ENCODE peak calls at places on chromosome 2, in ten cellular contexts. S is epithelial cell of esophagus, K is transverse colon, E is tibial nerve, G is A549, N is astrocyte of the spinal cord, A is RWPE1, I is WTC11, D is MCF 10A, T is colonic mucosa. C is an unnamed sample.
A peak's percentile ranks its signal among the peaks of the same experiment; 100 is the strongest.

GRCh38 chr2:55422876-55423275 is 3.2 kb upstream of the CCDC88A start:
- DNase-seq in S (no peak), A (no peak), N (no peak), E (no peak), G (no peak), I (no peak), D (no peak), K (no peak), T (no peak), C (no peak)

GRCh38 chr2:6694555-6694954 is 171.2 kb downstream of the CMPK2 start:
- DNase-seq in E (no peak), D (peak; percentile 66), T (no peak), G (no peak), S (no peak), I (no peak), N (peak; percentile 65), K (no peak), A (no peak), C (no peak)

GRCh38 chr2:29063646-29064372 is 10.5 kb downstream of the PCARE start:
- DNase-seq in D (peak; percentile 47), K (no peak), T (no peak), E (peak; percentile 57), A (no peak), S (peak; percentile 36), N (peak; percentile 74), I (no peak), G (no peak), C (no peak)

GRCh38 chr2:236525416-236525997 is 44.1 kb upstream of the ACKR3 start:
- DNase-seq in T (no peak), S (no peak), G (no peak), I (no peak), E (no peak), A (no peak), K (no peak), N (no peak), D (no peak), C (no peak)

GRCh38 chr2:207783514-207783913 is 13.8 kb upstream of the FZD5 start:
- DNase-seq in N (no peak), I (no peak), D (no peak), T (no peak), A (no peak), G (no peak), S (no peak), K (no peak), E (no peak), C (no peak)

GRCh38 chr2:62631160-62632085 is 74.1 kb upstream of the EHBP1 start:
- DNase-seq in I (no peak), K (no peak), D (no peak), E (no peak), N (no peak), S (no peak), A (no peak), G (no peak), T (no peak), C (no peak)

GRCh38 chr2:45396671-45397070 is 214.4 kb downstream of the SRBD1 start:
- DNase-seq in N (no peak), K (no peak), D (no peak), G (no peak), A (no peak), E (no peak), T (no peak), S (no peak), I (no peak), C (no peak)

GRCh38 chr2:127208313-127208712 is 11.8 kb downstream of the CYP27C1 start:
- DNase-seq in A (no peak), G (no peak), S (no peak), T (no peak), N (no peak), D (peak; percentile 86), I (peak; percentile 69), E (no peak), K (no peak), C (no peak)

GRCh38 chr2:100182494-100183355 is 40.3 kb upstream of the AFF3 start:
- DNase-seq in K (no peak), D (no peak), A (no peak), S (no peak), N (peak; percentile 12), E (no peak), T (no peak), I (peak; percentile 16), G (no peak), C (no peak)

GRCh38 chr2:98867539-98868309 is 68.3 kb downstream of the CRACDL start:
- DNase-seq in G (no peak), S (peak; percentile 52), K (no peak), E (no peak), D (peak; percentile 29), I (no peak), A (no peak), N (no peak), T (no peak), C (no peak)

GRCh38 chr2:107932483-107932882 is 53.8 kb upstream of the SLC5A7 start:
- DNase-seq in D (peak; percentile 64), K (no peak), E (no peak), N (peak; percentile 35), I (no peak), S (peak; percentile 61), G (no peak), A (peak; percentile 8), T (no peak), C (no peak)

GRCh38 chr2:107932986-107933385 is 53.3 kb upstream of the SLC5A7 start:
- DNase-seq in A (no peak), T (no peak), S (peak; percentile 17), N (peak; percentile 35), G (no peak), E (no peak), I (no peak), D (peak; percentile 15), K (no peak), C (no peak)

GRCh38 chr2:107936427-107937359 is 49.6 kb upstream of the SLC5A7 start:
- DNase-seq in D (peak; percentile 40), A (peak; percentile 9), N (no peak), G (no peak), S (peak; percentile 29), T (no peak), K (no peak), E (no peak), I (peak; percentile 21), C (peak; percentile 42)
- TF ChIP-seq CTCF in D (peak; percentile 59), A (peak; percentile 20), N (peak; percentile 31), G (peak; percentile 81), S (peak; percentile 40), T (peak; percentile 29), K (peak; percentile 28), E (peak; percentile 13), I (peak; percentile 55), C (peak; percentile 59)

GRCh38 chr2:203855274-203855673 is 12.3 kb upstream of the CTLA4 start:
- DNase-seq in A (no peak), N (no peak), T (no peak), D (no peak), I (no peak), S (no peak), E (no peak), G (no peak), K (no peak), C (no peak)

GRCh38 chr2:203857656-203858055 is 9.9 kb upstream of the CTLA4 start:
- DNase-seq in T (no peak), D (no peak), G (no peak), A (no peak), K (no peak), S (no peak), I (no peak), N (no peak), E (no peak), C (no peak)

GRCh38 chr2:203861197-203861596 is 6.4 kb upstream of the CTLA4 start:
- DNase-seq in G (no peak), N (no peak), E (no peak), A (no peak), K (no peak), I (no peak), S (no peak), D (no peak), T (no peak), C (no peak)

GRCh38 chr2:203859030-203859854 is 8.3 kb upstream of the CTLA4 start:
- DNase-seq in G (no peak), D (no peak), A (no peak), K (no peak), N (no peak), E (no peak), T (no peak), S (no peak), I (no peak), C (no peak)

DNA sequence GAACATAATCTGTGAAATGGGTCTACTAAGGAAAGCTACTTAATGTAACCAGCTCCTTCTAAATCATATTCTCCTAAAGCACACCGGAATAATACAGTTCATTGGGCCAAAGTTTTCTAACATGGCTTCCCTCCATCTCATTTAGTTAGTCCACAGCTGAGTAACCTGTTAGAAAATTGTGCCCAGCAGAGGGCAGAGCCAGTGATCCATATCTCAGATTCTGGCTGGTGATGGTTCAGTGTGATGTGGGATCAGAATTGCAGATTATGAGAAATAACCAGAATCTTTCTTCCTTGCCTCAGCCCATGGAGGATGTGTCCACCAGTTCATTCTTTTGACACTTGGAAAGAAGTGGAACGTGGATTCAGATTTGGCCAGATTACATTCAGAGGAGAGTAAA is 9.4 kb upstream of the CTLA4 start:
- DNase-seq in G (no peak), K (no peak), E (no peak), T (no peak), S (no peak), I (no peak), N (no peak), D (no peak), A (no peak), C (no peak)
- TF ChIP-seq CTCF in G (no peak), K (no peak), E (no peak), T (no peak), S (no peak), I (no peak), N (no peak), D (no peak), A (no peak), C (no peak)

DNA sequence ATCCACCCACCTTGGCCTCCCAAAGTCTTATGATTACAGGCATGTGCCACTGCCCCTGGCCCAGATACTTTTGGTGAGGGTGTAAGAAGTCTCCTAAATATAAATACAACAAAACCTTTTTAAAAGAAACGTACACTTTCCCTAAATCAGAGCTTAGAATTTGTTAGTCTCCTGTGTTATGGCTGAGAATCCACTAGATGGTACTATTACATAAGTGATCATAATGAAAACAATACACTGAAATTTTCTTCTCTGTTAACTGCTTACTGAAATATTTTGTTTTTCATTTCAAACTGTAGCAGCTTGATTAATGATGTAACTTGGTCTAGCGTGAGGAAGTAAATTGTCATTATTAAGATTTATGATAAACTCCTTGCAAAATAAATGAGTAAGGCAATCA is 74.8 kb upstream of the FAM98A start:
- DNase-seq in A (peak; percentile 18), S (peak; percentile 11), I (no peak), T (no peak), N (peak; percentile 24), E (no peak), G (no peak), K (no peak), D (peak; percentile 18), C (no peak)
- TF ChIP-seq CTCF in A (peak; percentile 30), S (peak; percentile 30), I (no peak), T (no peak), N (peak; percentile 41), E (no peak), G (peak; percentile 48), K (no peak), D (peak; percentile 40), C (no peak)

DNA sequence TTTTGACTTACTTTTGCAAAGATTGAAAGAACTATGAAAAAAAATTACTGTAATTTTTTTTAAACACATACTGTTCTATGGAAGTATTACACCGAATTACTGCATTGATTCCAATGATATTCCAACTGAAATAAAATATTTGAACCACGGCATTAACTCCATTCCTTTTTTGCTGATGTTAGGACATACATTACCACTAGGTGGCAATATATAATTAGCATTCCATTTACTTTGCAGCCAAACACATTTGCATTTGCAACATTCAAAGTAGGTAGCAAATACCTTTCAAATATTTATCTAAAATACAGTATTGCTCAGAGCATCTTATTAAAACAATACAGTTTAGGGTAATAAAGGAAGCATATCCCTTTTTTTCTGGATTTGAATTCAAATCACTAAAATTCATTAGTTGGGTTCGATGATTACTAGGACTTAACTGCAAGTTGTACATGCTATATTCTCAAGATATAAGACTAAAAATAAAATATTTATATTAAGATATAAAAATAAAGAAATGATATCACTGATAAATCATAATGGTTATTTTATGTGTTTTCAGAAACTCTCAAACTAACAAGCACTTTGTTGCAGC is 31.3 kb downstream of the LANCL1 start:
- DNase-seq in I (no peak), S (peak; percentile 29), T (no peak), K (no peak), G (peak; percentile 8), D (peak; percentile 28), E (no peak), A (peak; percentile 31), N (peak; percentile 36), C (no peak)
- TF ChIP-seq CTCF in I (peak; percentile 47), S (peak; percentile 54), T (peak; percentile 76), K (peak; percentile 40), G (peak; percentile 69), D (peak; percentile 67), E (peak; percentile 46), A (peak; percentile 72), N (peak; percentile 63), C (peak; percentile 46)

C was measured in Calu3.